ENCODE peak calls at places on chromosomes 4 and X, in eight cellular contexts. One of them, this sample, is unnamed.

GRCh38 chr4:34732170-34732569 is 1512.1 kb downstream of the ARAP2 start:
- DNase-seq in foreskin melanocyte: no peak
- DNase-seq in GOT3: no peak
- DNase-seq in activated CD4-positive, alpha-beta T cell treated with anti-CD3 and anti-CD28 coated beads, Interleukin-2, amount 10 ng/mL, durations not matched to agents 7 days and 5 days: no peak
- DNase-seq in DMS79: no peak
- DNase-seq in activated CD8-positive, alpha-beta memory T cell treated with anti-CD3 and anti-CD28 coated beads for 48 hours: no peak
- DNase-seq in Karpas-422: no peak
- DNase-seq in mesendoderm: no peak
- DNase-seq in this sample: no peak

GRCh38 chr4:158292156-158292555 is 81.9 kb downstream of the TMEM144 start:
- DNase-seq in GOT3: no peak
- DNase-seq in activated CD4-positive, alpha-beta T cell treated with anti-CD3 and anti-CD28 coated beads, Interleukin-2, amount 10 ng/mL, durations not matched to agents 7 days and 5 days: no peak
- DNase-seq in DMS79: no peak
- DNase-seq in Karpas-422: no peak
- DNase-seq in activated CD8-positive, alpha-beta memory T cell treated with anti-CD3 and anti-CD28 coated beads for 48 hours: no peak
- DNase-seq in foreskin melanocyte: no peak
- DNase-seq in mesendoderm: no peak
- DNase-seq in this sample: no peak

GRCh38 chrX:36898301-36898700 is 109.9 kb upstream of the FAM47C start:
- DNase-seq in mesendoderm: peak; percentile 11
- DNase-seq in Karpas-422: peak; percentile 56
- DNase-seq in activated CD8-positive, alpha-beta memory T cell treated with anti-CD3 and anti-CD28 coated beads for 48 hours: no peak
- DNase-seq in GOT3: no peak
- DNase-seq in foreskin melanocyte: no peak
- DNase-seq in DMS79: no peak
- DNase-seq in activated CD4-positive, alpha-beta T cell treated with anti-CD3 and anti-CD28 coated beads, Interleukin-2, amount 10 ng/mL, durations not matched to agents 7 days and 5 days: no peak
- DNase-seq in this sample: peak; percentile 32

GRCh38 chrX:45385767-45386166 is 185.1 kb upstream of the DIPK2B start:
- DNase-seq in GOT3: no peak
- DNase-seq in mesendoderm: no peak
- DNase-seq in Karpas-422: no peak
- DNase-seq in activated CD8-positive, alpha-beta memory T cell treated with anti-CD3 and anti-CD28 coated beads for 48 hours: no peak
- DNase-seq in DMS79: no peak
- DNase-seq in foreskin melanocyte: no peak
- DNase-seq in activated CD4-positive, alpha-beta T cell treated with anti-CD3 and anti-CD28 coated beads, Interleukin-2, amount 10 ng/mL, durations not matched to agents 7 days and 5 days: no peak
- DNase-seq in this sample: no peak

GRCh38 chr4:133390198-133390855 is 241.2 kb downstream of the PCDH10 start:
- DNase-seq in Karpas-422: no peak
- DNase-seq in DMS79: no peak
- DNase-seq in mesendoderm: no peak
- DNase-seq in activated CD4-positive, alpha-beta T cell treated with anti-CD3 and anti-CD28 coated beads, Interleukin-2, amount 10 ng/mL, durations not matched to agents 7 days and 5 days: no peak
- DNase-seq in GOT3: no peak
- DNase-seq in foreskin melanocyte: no peak
- DNase-seq in activated CD8-positive, alpha-beta memory T cell treated with anti-CD3 and anti-CD28 coated beads for 48 hours: no peak
- DNase-seq in this sample: no peak

GRCh38 chr4:126242679-126243390 is 928.1 kb downstream of the FAT4 start:
- DNase-seq in activated CD8-positive, alpha-beta memory T cell treated with anti-CD3 and anti-CD28 coated beads for 48 hours: no peak
- DNase-seq in GOT3: no peak
- DNase-seq in activated CD4-positive, alpha-beta T cell treated with anti-CD3 and anti-CD28 coated beads, Interleukin-2, amount 10 ng/mL, durations not matched to agents 7 days and 5 days: no peak
- DNase-seq in foreskin melanocyte: peak; percentile 11
- DNase-seq in Karpas-422: no peak
- DNase-seq in mesendoderm: no peak
- DNase-seq in DMS79: no peak
- DNase-seq in this sample: no peak

GRCh38 chr4:184408021-184408710 is 66.2 kb downstream of the IRF2 start:
- DNase-seq in DMS79: no peak
- DNase-seq in Karpas-422: no peak
- DNase-seq in foreskin melanocyte: no peak
- DNase-seq in GOT3: no peak
- DNase-seq in activated CD4-positive, alpha-beta T cell treated with anti-CD3 and anti-CD28 coated beads, Interleukin-2, amount 10 ng/mL, durations not matched to agents 7 days and 5 days: no peak
- DNase-seq in activated CD8-positive, alpha-beta memory T cell treated with anti-CD3 and anti-CD28 coated beads for 48 hours: no peak
- DNase-seq in mesendoderm: no peak
- DNase-seq in this sample: no peak

GRCh38 chrX:2325076-2325784 is 175.5 kb downstream of the DHRSX start:
- DNase-seq in activated CD4-positive, alpha-beta T cell treated with anti-CD3 and anti-CD28 coated beads, Interleukin-2, amount 10 ng/mL, durations not matched to agents 7 days and 5 days: peak; percentile 7
- DNase-seq in GOT3: no peak
- DNase-seq in DMS79: no peak
- DNase-seq in foreskin melanocyte: peak; percentile 66
- DNase-seq in mesendoderm: no peak
- DNase-seq in Karpas-422: no peak
- DNase-seq in activated CD8-positive, alpha-beta memory T cell treated with anti-CD3 and anti-CD28 coated beads for 48 hours: no peak
- DNase-seq in this sample: no peak